ENCODE peak calls at places on chromosomes 2 and 18, in eight cellular contexts. Y is GM06990; E is NCI-H524; V is effector CD4-positive, alpha-beta T cell; Q is cardiac fibroblast; N is AG08395; J is psoas muscle; B is stimulated activated CD4-positive, alpha-beta T cell treated with anti-CD3 and anti-CD28 coated beads, Interleukin-15, amount 100 ng/mL, for 48 hours. H is an unnamed sample.

GRCh38 chr2:98396745-98397355 is 47.8 kb upstream of the INPP4A start:
- DNase-seq in Y (no peak), E (no peak), V (no peak), Q (no peak), N (no peak), J (no peak), B (no peak), H (no peak)

GRCh38 chr18:46370898-46371297 is 266.7 kb downstream of the HAUS1 start:
- DNase-seq in Y (no peak), E (no peak), V (no peak), Q (no peak), N (no peak), J (no peak), B (no peak), H (no peak)

GRCh38 chr2:100670232-100670631 is 107.4 kb downstream of the PDCL3 start:
- DNase-seq in Y (no peak), E (no peak), V (no peak), Q (no peak), N (no peak), J (no peak), B (no peak), H (no peak)

GRCh38 chr2:118913131-118913804 is 28.7 kb upstream of the MARCO start:
- DNase-seq in Y (no peak), E (no peak), V (no peak), Q (no peak), N (no peak), J (no peak), B (no peak), H (no peak)

GRCh38 chr18:74184875-74185274 is 36.6 kb downstream of the TIMM21 start:
- DNase-seq in Y (no peak), E (no peak), V (no peak), Q (no peak), N (no peak), J (no peak), B (no peak), H (no peak)

GRCh38 chr2:101064868-101065549 is 62.9 kb downstream of the RPL31 start:
- DNase-seq in Y (peak; percentile 25), E (no peak), V (no peak), Q (peak; percentile 55), N (peak; percentile 59), J (no peak), B (no peak), H (no peak)

GRCh38 chr18:42047721-42048120 is 92.7 kb downstream of the PIK3C3 start:
- DNase-seq in Y (no peak), E (no peak), V (no peak), Q (peak; percentile 9), N (no peak), J (no peak), B (no peak), H (no peak)

GRCh38 chr2:49948744-49949143 is 794.4 kb upstream of the FSHR start:
- DNase-seq in Y (no peak), E (no peak), V (no peak), Q (no peak), N (no peak), J (no peak), B (no peak), H (no peak)

GRCh38 chr2:191298306-191298705 is 53.1 kb downstream of the MYO1B start:
- DNase-seq in Y (no peak), E (no peak), V (no peak), Q (no peak), N (peak; percentile 10), J (no peak), B (no peak), H (no peak)

GRCh38 chr2:225017713-225018112 is 24.6 kb downstream of the DOCK10 start:
- DNase-seq in Y (no peak), E (no peak), V (no peak), Q (no peak), N (no peak), J (no peak), B (no peak), H (no peak)

GRCh38 chr18:12393998-12394397 is 13.7 kb upstream of the PRELID3A start:
- DNase-seq in Y (no peak), E (no peak), V (no peak), Q (no peak), N (no peak), J (no peak), B (no peak), H (no peak)

GRCh38 chr18:55073116-55073515 is 113.9 kb upstream of the CCDC68 start:
- DNase-seq in Y (no peak), E (no peak), V (no peak), Q (no peak), N (no peak), J (no peak), B (no peak), H (no peak)

GRCh38 chr2:157229572-157229971 is 27.9 kb upstream of the GALNT5 start:
- DNase-seq in Y (no peak), E (no peak), V (no peak), Q (peak; percentile 67), N (peak; percentile 55), J (no peak), B (no peak), H (no peak)

GRCh38 chr18:64337018-64337417 is 188.1 kb upstream of the LINC00305 start:
- DNase-seq in Y (no peak), E (no peak), V (no peak), Q (no peak), N (no peak), J (no peak), B (no peak), H (no peak)

GRCh38 chr2:39511219-39511785 is 74.2 kb upstream of the MAP4K3 start:
- DNase-seq in Y (no peak), E (no peak), V (no peak), Q (no peak), N (no peak), J (no peak), B (no peak), H (no peak)

GRCh38 chr18:68915066-68915465 is 117.2 kb downstream of the CCDC102B start:
- DNase-seq in Y (no peak), E (no peak), V (no peak), Q (no peak), N (no peak), J (no peak), B (no peak), H (no peak)